ENCODE peak calls at places on chromosomes 6 and 20, in four cellular contexts. O is fibroblast of lung, G is mammary epithelial cell, F is kidney. Y is an unnamed sample.

GRCh38 chr6:78700997-78701396 is 166.4 kb upstream of the IRAK1BP1 start:
- DNase-seq in O (peak), G (no peak), F (no peak), Y (no peak)

GRCh38 chr20:31568773-31569162 is 36.3 kb upstream of the ID1 start:
- DNase-seq in O (no peak), G (no peak), F (no peak), Y (peak)

GRCh38 chr6:113635222-113635970 is 221.7 kb upstream of the MARCKS start:
- DNase-seq in O (no peak), G (peak), F (no peak), Y (no peak)

GRCh38 chr20:63968928-63969760 is 586 bp downstream of the ZNF512B start:
- DNase-seq in O (no peak), G (no peak), F (peak), Y (peak)

GRCh38 chr6:5942591-5942990 is 64.1 kb downstream of the NRN1 start:
- DNase-seq in O (peak), G (peak), F (no peak), Y (no peak)

GRCh38 chr6:99501762-99502161 is 13.5 kb downstream of the USP45 start:
- DNase-seq in O (no peak), G (no peak), F (no peak), Y (no peak)

GRCh38 chr20:15643713-15644112 is 929.5 kb downstream of the KIF16B start:
- DNase-seq in O (no peak), G (no peak), F (no peak), Y (no peak)

GRCh38 chr6:43937236-43938177 is 167.5 kb downstream of the VEGFA start:
- DNase-seq in O (no peak), G (no peak), F (peak), Y (peak)

GRCh38 chr6:17281497-17282481 is 628 bp downstream of the RBM24 start:
- DNase-seq in O (peak), G (no peak), F (peak), Y (peak)

GRCh38 chr6:38824243-38824894 is 109.3 kb downstream of the DNAH8 start:
- DNase-seq in O (no peak), G (no peak), F (no peak), Y (no peak)

GRCh38 chr20:4074877-4075455 is 59.6 kb upstream of the RNF24 start:
- DNase-seq in O (no peak), G (no peak), F (no peak), Y (no peak)

GRCh38 chr6:42507901-42508300 is 55.9 kb upstream of the UBR2 start:
- DNase-seq in O (peak), G (no peak), F (no peak), Y (no peak)

GRCh38 chr6:10555625-10556309 is 34.6 kb downstream of the GCNT2 start:
- DNase-seq in O (peak), G (peak), F (peak), Y (peak)

GRCh38 chr20:62235001-62235776 is 3.1 kb upstream of the OSBPL2 start:
- DNase-seq in O (no peak), G (no peak), F (no peak), Y (peak)

GRCh38 chr6:115890238-115890637 is 170.5 kb downstream of the FRK start:
- DNase-seq in O (no peak), G (no peak), F (no peak), Y (no peak)

GRCh38 chr6:19731286-19731685 is 105.9 kb upstream of the ID4 start:
- DNase-seq in O (peak), G (peak), F (no peak), Y (no peak)

GRCh38 chr6:121548146-121548545 is 112.7 kb downstream of the GJA1 start:
- DNase-seq in O (no peak), G (no peak), F (no peak), Y (no peak)
- H3K9ac ChIP-seq in O (no peak), G (no peak), F (no peak), Y (no peak)

DNA sequence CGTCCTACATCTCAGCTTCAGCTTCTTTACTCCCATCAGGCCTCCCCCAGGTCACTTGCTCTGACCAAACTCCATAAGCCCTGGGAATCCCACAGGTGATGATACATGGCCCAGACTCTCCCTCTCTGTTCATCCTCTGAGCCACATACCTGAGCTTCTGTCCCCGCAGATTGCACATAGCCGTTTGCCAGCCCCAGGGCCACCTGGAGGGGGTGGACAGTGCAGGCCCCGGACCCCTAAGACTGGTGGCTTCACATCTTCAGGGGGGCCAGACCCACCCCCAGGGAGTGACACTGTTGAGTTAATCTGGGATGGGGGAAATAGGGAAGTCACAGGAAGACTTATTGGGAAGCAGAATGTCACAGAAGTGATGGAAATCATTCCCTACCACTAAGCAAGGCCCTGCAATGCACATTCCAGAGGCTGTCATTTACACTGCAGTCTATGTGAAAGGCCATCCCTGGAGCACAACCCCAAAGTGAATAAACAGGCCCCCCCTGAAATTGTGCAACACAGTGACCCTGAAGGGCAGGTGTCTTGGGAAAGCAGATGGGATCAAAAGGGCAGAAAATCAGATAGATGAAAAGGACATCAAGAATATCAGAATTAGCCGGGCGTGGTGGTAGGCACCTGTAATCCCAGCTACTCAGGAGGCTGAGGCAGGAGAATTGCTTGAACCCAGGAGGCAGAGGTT is 2.2 kb downstream of the RXRB start:
- DNase-seq in O (no peak), G (no peak), F (no peak), Y (no peak)
- H3K9ac ChIP-seq in O (no peak), G (no peak), F (no peak), Y (no peak)

GRCh38 chr20:57791178-57791945 is 81.5 kb upstream of the PMEPA1 start:
- DNase-seq in O (no peak), G (no peak), F (no peak), Y (no peak)
- H3K9ac ChIP-seq in O (no peak), G (no peak), F (no peak), Y (no peak)

GRCh38 chr6:30676660-30677270 is 4.0 kb upstream of the DHX16 start:
- DNase-seq in O (no peak), G (no peak), F (peak), Y (no peak)

GRCh38 chr6:30682181-30683117 is 4.0 kb downstream of the PPP1R18 start:
- DNase-seq in O (peak), G (peak), F (peak), Y (peak)

GRCh38 chr6:30679765-30680535 is 6.5 kb downstream of the PPP1R18 start:
- DNase-seq in O (no peak), G (no peak), F (peak), Y (no peak)

GRCh38 chr6:30681696-30682180 is 4.7 kb downstream of the PPP1R18 start:
- DNase-seq in O (no peak), G (no peak), F (peak), Y (no peak)

DNA sequence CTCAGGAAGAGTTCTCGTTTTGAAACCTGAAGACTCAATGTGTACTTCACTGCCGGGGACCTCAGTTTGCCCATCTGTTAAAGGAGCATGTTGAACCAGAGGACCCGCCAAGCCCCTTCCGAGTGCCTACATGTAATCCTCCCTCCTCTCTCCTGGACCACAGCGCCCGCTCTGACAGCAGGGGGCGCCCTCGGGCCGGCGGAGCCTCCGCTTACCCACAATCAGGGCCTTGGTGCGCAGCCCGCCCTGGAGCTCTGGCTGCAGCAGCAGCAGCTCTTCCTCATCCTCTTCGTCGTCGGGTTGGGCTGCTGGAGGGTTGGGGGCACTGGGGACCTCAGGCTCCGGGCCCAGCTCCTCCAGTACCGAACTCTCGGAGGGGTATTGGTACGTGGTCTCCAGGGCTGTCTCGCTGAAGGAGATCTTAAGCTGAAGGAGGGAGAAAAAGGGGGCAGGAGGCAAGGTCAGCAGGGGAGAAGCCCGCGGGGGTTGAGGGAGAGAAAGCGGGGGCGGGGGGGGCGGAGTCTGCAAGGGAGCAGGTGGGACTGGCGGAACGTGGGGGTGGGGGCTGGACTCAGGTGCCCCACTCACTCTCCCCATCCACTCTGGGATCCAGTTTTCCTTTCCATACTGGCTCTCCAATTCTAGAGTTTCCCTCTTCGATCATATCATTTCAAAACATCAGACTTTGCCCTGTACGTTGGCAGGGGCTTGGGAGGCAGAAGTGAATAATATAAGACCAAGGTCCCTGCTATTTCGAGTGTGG is 6.3 kb upstream of the DHX16 start:
- DNase-seq in O (peak), G (peak), F (peak), Y (peak)
- H3K9ac ChIP-seq in O (no peak), G (no peak), F (peak), Y (peak)

GRCh38 chr20:57760698-57761412 is 51.0 kb upstream of the PMEPA1 start:
- DNase-seq in O (no peak), G (peak), F (no peak), Y (no peak)
- H3K9ac ChIP-seq in O (no peak), G (no peak), F (no peak), Y (no peak)

DNA sequence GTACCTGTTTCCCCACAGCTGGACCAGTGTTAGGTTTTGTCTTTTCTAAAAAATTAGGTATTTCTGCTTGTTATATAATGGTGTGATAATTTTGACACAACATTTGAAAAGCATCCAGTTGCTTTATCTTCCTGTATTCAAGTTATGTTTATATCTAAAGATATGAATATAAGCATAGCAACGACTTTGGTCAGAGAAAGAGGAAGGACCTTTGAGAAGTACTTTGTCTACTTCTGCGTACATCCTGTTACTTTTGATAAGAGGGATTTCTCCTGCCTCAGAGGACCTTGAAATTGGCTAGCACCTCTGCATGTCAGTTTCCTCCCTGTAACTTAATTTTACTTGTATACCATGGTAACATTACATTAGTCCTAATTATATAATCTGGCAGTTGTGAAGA is 24.7 kb downstream of the PHF20 start:
- DNase-seq in O (no peak), G (no peak), F (no peak), Y (no peak)
- H3K9ac ChIP-seq in O (no peak), G (no peak), F (no peak), Y (no peak)

GRCh38 chr6:85641916-85642773 is 541 bp downstream of the SYNCRIP start:
- DNase-seq in O (peak), G (peak), F (peak), Y (peak)
- H3K9ac ChIP-seq in O (peak), G (peak), F (peak), Y (peak)

GRCh38 chr20:19885981-19886665 is 128.1 kb downstream of the RIN2 start:
- DNase-seq in O (peak), G (peak), F (peak), Y (no peak)

GRCh38 chr20:19888269-19888669 is 128.9 kb upstream of the NAA20 start:
- DNase-seq in O (no peak), G (no peak), F (peak), Y (no peak)

GRCh38 chr20:19889011-19889953 is 127.9 kb upstream of the NAA20 start:
- DNase-seq in O (peak), G (peak), F (peak), Y (no peak)

GRCh38 chr20:19886666-19887288 is 128.7 kb downstream of the RIN2 start:
- DNase-seq in O (peak), G (peak), F (no peak), Y (no peak)

GRCh38 chr20:19887566-19888268 is 129.4 kb upstream of the NAA20 start:
- DNase-seq in O (peak), G (no peak), F (no peak), Y (no peak)
- H3K9ac ChIP-seq in O (no peak), G (no peak), F (peak), Y (no peak)

GRCh38 chr20:546353-546752 is 2.8 kb upstream of the CSNK2A1 start:
- DNase-seq in O (no peak), G (no peak), F (no peak), Y (no peak)
- H3K9ac ChIP-seq in O (no peak), G (no peak), F (no peak), Y (no peak)

Y was measured in SK-N-SH.